ENCODE peak calls at places on chromosomes 13 and 19, in nine cellular contexts. G is Panc1, P is transverse colon, K is tibial nerve, C is endothelial cell of umbilical vein, B is suprapubic skin, Z is lung, H is esophagus squamous epithelium, J is H1. I is an unnamed sample. For H3K4me1, the result is how much of the 10 kb centered on the place peaks cover.

GRCh38 chr13:113114511-113115362 is 7.9 kb upstream of the F10 start:
- DNase-seq in G (no peak), P (peak), K (no peak), C (no peak), B (peak), Z (no peak), H (no peak), J (no peak), I (peak)

GRCh38 chr19:30390356-30390988 is 18.3 kb downstream of the ZNF536 start:
- DNase-seq in G (no peak), P (no peak), K (no peak), C (no peak), B (no peak), Z (no peak), H (no peak), J (no peak), I (no peak)

GRCh38 chr13:94122300-94122699 is 357.2 kb downstream of the DCT start:
- DNase-seq in G (no peak), P (no peak), K (no peak), C (no peak), B (no peak), Z (no peak), H (no peak), J (no peak), I (no peak)

GRCh38 chr19:49858591-49858985 is 7.6 kb downstream of the PTOV1 start:
- DNase-seq in G (no peak), P (no peak), K (no peak), C (no peak), B (peak), Z (no peak), H (no peak), J (no peak), I (no peak)

GRCh38 chr13:52378312-52378711 is 27.7 kb downstream of the THSD1 start:
- DNase-seq in G (no peak), P (no peak), K (no peak), C (no peak), B (no peak), Z (no peak), H (no peak), J (no peak), I (no peak)

GRCh38 chr13:37791699-37792098 is 77.9 kb downstream of the TRPC4 start:
- DNase-seq in G (no peak), P (no peak), K (no peak), C (no peak), B (no peak), Z (no peak), H (no peak), J (no peak), I (no peak)

GRCh38 chr13:24076636-24077035 is 83.9 kb upstream of the SPATA13 start:
- DNase-seq in G (no peak), P (no peak), K (no peak), C (no peak), B (no peak), Z (no peak), H (no peak), J (no peak), I (no peak)

GRCh38 chr19:32404939-32405430 is 585 bp upstream of the DPY19L3 start:
- DNase-seq in G (no peak), P (peak), K (peak), C (no peak), B (peak), Z (peak), H (no peak), J (no peak), I (no peak)

GRCh38 chr13:45362939-45363338 is 22.0 kb upstream of the TPT1 start:
- DNase-seq in G (no peak), P (no peak), K (no peak), C (no peak), B (no peak), Z (no peak), H (no peak), J (peak), I (no peak)

GRCh38 chr19:49692102-49692599 is 1.2 kb downstream of the CPT1C start:
- DNase-seq in G (no peak), P (no peak), K (no peak), C (no peak), B (no peak), Z (no peak), H (no peak), J (no peak), I (no peak)

GRCh38 chr13:101412076-101412475 is 4.2 kb downstream of the NALCN start:
- DNase-seq in G (no peak), P (no peak), K (no peak), C (peak), B (no peak), Z (no peak), H (no peak), J (no peak), I (no peak)

GRCh38 chr19:35712910-35713845 is 4.6 kb upstream of the KMT2B start:
- DNase-seq in G (no peak), P (peak), K (no peak), C (no peak), B (no peak), Z (no peak), H (no peak), J (no peak), I (no peak)
- H3K4me1 ChIP-seq in G (under half), P (under half), K (under half), C (under half), B (under half), Z (under half), H (under half), J (under half), I (under half)

DNA sequence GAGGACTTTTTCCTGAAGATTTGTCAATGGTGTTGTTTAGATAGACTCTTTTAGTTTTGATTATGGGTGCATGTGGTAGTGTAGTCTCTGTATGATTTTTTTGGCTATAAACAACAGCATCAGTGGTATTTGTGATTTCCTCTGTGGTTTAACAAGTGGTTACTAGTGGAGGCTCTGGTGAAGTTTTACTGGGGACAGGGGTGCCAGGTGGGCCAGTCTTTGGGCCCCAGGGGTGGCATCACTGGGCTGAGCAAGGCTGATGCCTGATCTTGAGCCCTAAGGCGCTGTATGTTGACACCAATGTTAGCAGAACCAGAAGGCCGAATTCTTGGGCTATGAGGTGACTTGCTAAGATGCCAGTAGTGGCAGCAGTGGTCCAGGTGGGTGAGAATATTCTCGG is 811.4 kb downstream of the DACH1 start:
- DNase-seq in G (no peak), P (no peak), K (no peak), C (no peak), B (no peak), Z (no peak), H (no peak), J (no peak), I (no peak)
- TF ChIP-seq CTCF in G (no peak), P (no peak), K (no peak), C (no peak), B (no peak), Z (no peak), H (no peak), J (no peak), I (no peak)

GRCh38 chr19:22602631-22603272 is 31.4 kb upstream of the ZNF492 start:
- DNase-seq in G (no peak), P (no peak), K (no peak), C (no peak), B (no peak), Z (peak), H (no peak), J (no peak), I (no peak)
- H3K4me3 ChIP-seq in G (no peak), P (no peak), K (no peak), C (no peak), B (no peak), Z (no peak), H (no peak), J (no peak), I (no peak)

GRCh38 chr13:114145722-114146121 is 13.3 kb upstream of the RASA3 start:
- DNase-seq in G (no peak), P (no peak), K (no peak), C (no peak), B (peak), Z (no peak), H (no peak), J (no peak), I (no peak)

GRCh38 chr13:114145256-114145655 is 12.8 kb upstream of the RASA3 start:
- DNase-seq in G (no peak), P (peak), K (no peak), C (no peak), B (peak), Z (no peak), H (no peak), J (no peak), I (no peak)

GRCh38 chr13:114146173-114146572 is 13.8 kb upstream of the RASA3 start:
- DNase-seq in G (no peak), P (no peak), K (no peak), C (no peak), B (peak), Z (no peak), H (no peak), J (no peak), I (no peak)

GRCh38 chr13:114143806-114144605 is 11.6 kb upstream of the RASA3 start:
- DNase-seq in G (no peak), P (peak), K (no peak), C (no peak), B (peak), Z (no peak), H (no peak), J (no peak), I (peak)

GRCh38 chr13:114144606-114145244 is 12.3 kb upstream of the RASA3 start:
- DNase-seq in G (no peak), P (peak), K (no peak), C (no peak), B (no peak), Z (no peak), H (no peak), J (no peak), I (no peak)
- H3K4me1 ChIP-seq in G (under half), P (under half), K (under half), C (under half), B (under half), Z (under half), H (under half), J (under half), I (under half)

GRCh38 chr19:45050036-45050435 is 11.2 kb downstream of the CLASRP start:
- DNase-seq in G (no peak), P (no peak), K (no peak), C (no peak), B (no peak), Z (no peak), H (no peak), J (no peak), I (no peak)

GRCh38 chr19:45045671-45046353 is 7.0 kb downstream of the CLASRP start:
- DNase-seq in G (no peak), P (no peak), K (no peak), C (no peak), B (no peak), Z (no peak), H (no peak), J (no peak), I (no peak)

GRCh38 chr19:45046355-45046754 is 7.5 kb downstream of the CLASRP start:
- DNase-seq in G (no peak), P (no peak), K (no peak), C (no peak), B (no peak), Z (no peak), H (no peak), J (no peak), I (no peak)

GRCh38 chr19:45049073-45049736 is 10.4 kb downstream of the CLASRP start:
- DNase-seq in G (no peak), P (no peak), K (no peak), C (no peak), B (no peak), Z (no peak), H (no peak), J (no peak), I (no peak)

GRCh38 chr19:45047188-45047797 is 8.4 kb downstream of the CLASRP start:
- DNase-seq in G (no peak), P (no peak), K (no peak), C (no peak), B (no peak), Z (no peak), H (no peak), J (no peak), I (no peak)
- TF ChIP-seq CTCF in G (no peak), P (no peak), K (no peak), C (no peak), B (no peak), Z (no peak), H (no peak), J (no peak), I (no peak)

GRCh38 chr13:110907951-110908898 is 6.6 kb downstream of the ANKRD10 start:
- DNase-seq in G (no peak), P (peak), K (no peak), C (peak), B (no peak), Z (no peak), H (no peak), J (peak), I (no peak)
- H3K4me3 ChIP-seq in G (no peak), P (no peak), K (no peak), C (no peak), B (no peak), Z (no peak), H (no peak), J (no peak), I (no peak)